ENCODE peak calls at places on chromosomes 11 and 22, in five cellular contexts. V, W, A, I and K are unnamed samples.

GRCh38 chr11:17179972-17180371 is 27.8 kb downstream of the PIK3C2A start:
- DNase-seq in V (no peak), W (no peak), A (no peak), I (no peak), K (no peak)

GRCh38 chr11:117554601-117555333 is 227.1 kb downstream of the CEP164 start:
- DNase-seq in V (no peak), W (no peak), A (no peak), I (no peak), K (no peak)

GRCh38 chr11:28153586-28153985 is 45.4 kb downstream of the METTL15 start:
- DNase-seq in V (no peak), W (no peak), A (no peak), I (no peak), K (no peak)

GRCh38 chr22:41256254-41256897 is 15.6 kb upstream of the CHADL start:
- DNase-seq in V (no peak), W (no peak), A (no peak), I (no peak), K (no peak)

GRCh38 chr11:120877746-120878365 is 146.0 kb upstream of the TBCEL start:
- DNase-seq in V (no peak), W (no peak), A (no peak), I (no peak), K (no peak)

GRCh38 chr11:117730256-117730800 is 66.7 kb downstream of the DSCAML1 start:
- DNase-seq in V (no peak), W (no peak), A (no peak), I (no peak), K (no peak)

GRCh38 chr11:32830413-32830738 is 649 bp downstream of the PRRG4 start:
- DNase-seq in V (no peak), W (peak), A (peak), I (peak), K (peak)

GRCh38 chr11:27720277-27720830 is 20.1 kb upstream of the BDNF start:
- DNase-seq in V (no peak), W (no peak), A (peak), I (no peak), K (no peak)

GRCh38 chr11:35619754-35620640 is 1.7 kb downstream of the FJX1 start:
- DNase-seq in V (peak), W (peak), A (peak), I (no peak), K (no peak)

GRCh38 chr11:9527481-9528140 is 45.9 kb upstream of the WEE1 start:
- DNase-seq in V (peak), W (no peak), A (no peak), I (no peak), K (peak)

GRCh38 chr11:19558189-19558986 is 154.2 kb upstream of the NAV2 start:
- DNase-seq in V (no peak), W (no peak), A (no peak), I (no peak), K (no peak)

GRCh38 chr11:126734752-126735151 is 265.8 kb downstream of the KIRREL3 start:
- DNase-seq in V (no peak), W (no peak), A (no peak), I (no peak), K (no peak)

GRCh38 chr11:83272627-83273026 is 13.5 kb downstream of the CCDC90B start:
- DNase-seq in V (no peak), W (no peak), A (no peak), I (no peak), K (no peak)

GRCh38 chr11:65420506-65421203 is 1.9 kb upstream of the NEAT1 start:
- DNase-seq in V (no peak), W (no peak), A (peak), I (no peak), K (no peak)

GRCh38 chr11:57308426-57309060 is 16.2 kb downstream of the TNKS1BP1 start:
- DNase-seq in V (no peak), W (no peak), A (no peak), I (no peak), K (no peak)

GRCh38 chr22:22072169-22072836 is 89.7 kb upstream of the TOP3B start:
- DNase-seq in V (no peak), W (no peak), A (no peak), I (no peak), K (no peak)

GRCh38 chr11:77602385-77603105 is 12.8 kb downstream of the AQP11 start:
- DNase-seq in V (no peak), W (peak), A (no peak), I (no peak), K (no peak)

GRCh38 chr22:42300286-42301071 is 30.0 kb upstream of the TCF20 start:
- DNase-seq in V (no peak), W (no peak), A (peak), I (no peak), K (no peak)

GRCh38 chr11:100687630-100688395 is 725 bp downstream of the ARHGAP42 start:
- DNase-seq in V (peak), W (peak), A (peak), I (no peak), K (peak)

GRCh38 chr11:76577199-76577920 is 93.2 kb downstream of the LRRC32 start:
- DNase-seq in V (peak), W (no peak), A (peak), I (no peak), K (no peak)

GRCh38 chr11:128701086-128701485 is 7.2 kb downstream of the FLI1 start:
- DNase-seq in V (no peak), W (no peak), A (no peak), I (no peak), K (no peak)

DNA sequence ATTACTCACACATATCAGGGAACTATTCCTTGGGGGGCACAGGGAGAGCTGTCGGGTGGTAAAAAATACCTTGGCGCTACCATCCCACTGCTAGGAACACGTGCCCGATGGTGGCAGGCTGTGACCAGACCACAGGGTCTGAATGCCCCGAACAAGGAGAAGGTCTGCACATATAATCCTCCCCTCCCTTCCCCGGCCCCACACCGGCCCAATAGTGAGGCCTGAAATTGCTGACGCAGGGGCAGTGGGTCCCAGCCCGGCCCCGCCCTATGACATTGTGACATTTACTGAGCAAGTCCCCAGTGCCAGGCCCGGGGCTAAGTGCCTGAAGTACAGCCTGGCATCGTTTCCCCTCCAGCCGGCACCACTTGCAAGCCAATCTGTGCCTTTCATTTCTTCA is 19.5 kb downstream of the MN1 start:
- DNase-seq in V (no peak), W (no peak), A (no peak), I (no peak), K (no peak)
- TF ChIP-seq POLR2A in V (no peak), W (no peak), A (no peak), I (no peak), K (no peak)

GRCh38 chr22:50250555-50251471 is at the start of gene HDAC10:
- DNase-seq in V (peak), W (peak), A (peak), I (peak), K (peak)

GRCh38 chr22:50253941-50254340 is 2.9 kb upstream of the HDAC10 start:
- DNase-seq in V (no peak), W (no peak), A (no peak), I (no peak), K (no peak)

GRCh38 chr22:50253046-50253580 is 2.0 kb upstream of the HDAC10 start:
- DNase-seq in V (no peak), W (no peak), A (no peak), I (no peak), K (no peak)

GRCh38 chr22:50251472-50252054 is 498 bp upstream of the HDAC10 start:
- DNase-seq in V (no peak), W (no peak), A (no peak), I (no peak), K (no peak)

GRCh38 chr22:50252081-50253045 is 1.3 kb upstream of the HDAC10 start:
- DNase-seq in V (peak), W (peak), A (peak), I (peak), K (peak)
- TF ChIP-seq POLR2AphosphoS5 in V (no peak), W (no peak), A (no peak), I (no peak), K (no peak)

GRCh38 chr22:23282089-23282501 is 101.8 kb downstream of the BCR start:
- DNase-seq in V (peak), W (no peak), A (peak), I (peak), K (peak)

GRCh38 chr22:23282516-23282915 is 102.2 kb downstream of the BCR start:
- DNase-seq in V (no peak), W (no peak), A (no peak), I (no peak), K (no peak)

GRCh38 chr22:23280356-23281052 is 100.2 kb downstream of the BCR start:
- DNase-seq in V (no peak), W (no peak), A (no peak), I (no peak), K (no peak)

GRCh38 chr22:23281053-23281405 is 100.7 kb downstream of the BCR start:
- DNase-seq in V (no peak), W (no peak), A (no peak), I (no peak), K (no peak)

DNA sequence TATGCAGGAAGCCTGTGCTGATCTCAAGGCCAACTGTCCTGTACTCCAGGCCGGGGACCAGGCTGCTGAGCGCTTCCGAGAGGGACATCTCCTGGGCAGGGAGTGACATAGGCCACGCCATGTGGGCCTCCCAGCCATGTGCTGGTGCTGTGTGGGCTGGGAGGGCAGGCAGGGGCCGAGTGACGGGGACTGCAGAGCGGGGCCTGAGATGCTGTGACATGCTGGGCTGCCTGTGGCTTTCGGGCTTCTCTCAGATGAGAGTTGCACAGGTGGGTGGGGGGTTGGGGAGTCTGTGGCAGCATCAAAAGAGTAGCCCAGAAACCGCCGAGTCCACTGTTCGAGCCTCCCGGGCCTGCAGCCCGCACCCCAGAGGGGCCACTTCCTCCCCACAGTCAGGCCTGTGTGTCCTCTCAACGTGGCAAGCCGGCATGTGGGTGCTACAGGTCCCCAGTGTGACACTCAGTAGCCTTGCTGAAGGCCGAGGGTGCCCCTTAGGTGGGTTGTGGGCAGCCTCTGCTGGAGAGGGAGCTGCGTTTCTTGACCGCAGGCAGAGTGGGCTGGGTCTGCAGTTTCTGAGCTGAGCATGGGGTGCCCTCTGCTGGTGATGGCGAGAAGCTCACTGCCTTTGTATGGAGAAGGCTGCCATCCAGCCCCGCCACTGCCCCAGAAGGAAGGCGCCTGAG is 101.2 kb downstream of the BCR start:
- DNase-seq in V (peak), W (peak), A (peak), I (peak), K (peak)
- H3K27ac ChIP-seq in V (peak), W (no peak), A (peak), I (peak), K (peak)

DNA sequence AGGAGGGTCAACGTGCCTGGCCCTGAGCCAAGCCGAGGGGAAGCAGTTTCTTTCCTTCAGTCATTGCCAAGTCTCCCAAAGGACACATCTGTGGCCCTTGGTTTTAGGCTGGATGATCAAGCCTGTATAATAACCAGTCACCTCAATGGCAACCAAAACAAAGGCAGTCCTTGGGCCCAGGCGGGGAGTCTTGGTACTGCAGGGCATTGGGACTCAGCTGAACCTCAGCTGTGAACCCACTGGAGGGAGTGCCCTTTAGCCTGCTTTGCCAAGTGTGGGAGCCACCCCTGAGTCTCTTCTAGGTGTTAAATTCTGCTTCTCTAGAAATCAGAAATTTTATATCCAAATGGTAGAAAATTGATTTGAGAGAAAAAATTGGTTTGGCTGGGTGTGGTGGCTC is 36.9 kb downstream of the CPT1A start:
- DNase-seq in V (no peak), W (no peak), A (no peak), I (no peak), K (no peak)
- TF ChIP-seq POLR2A in V (no peak), W (no peak), A (no peak), I (no peak), K (no peak)

DNA sequence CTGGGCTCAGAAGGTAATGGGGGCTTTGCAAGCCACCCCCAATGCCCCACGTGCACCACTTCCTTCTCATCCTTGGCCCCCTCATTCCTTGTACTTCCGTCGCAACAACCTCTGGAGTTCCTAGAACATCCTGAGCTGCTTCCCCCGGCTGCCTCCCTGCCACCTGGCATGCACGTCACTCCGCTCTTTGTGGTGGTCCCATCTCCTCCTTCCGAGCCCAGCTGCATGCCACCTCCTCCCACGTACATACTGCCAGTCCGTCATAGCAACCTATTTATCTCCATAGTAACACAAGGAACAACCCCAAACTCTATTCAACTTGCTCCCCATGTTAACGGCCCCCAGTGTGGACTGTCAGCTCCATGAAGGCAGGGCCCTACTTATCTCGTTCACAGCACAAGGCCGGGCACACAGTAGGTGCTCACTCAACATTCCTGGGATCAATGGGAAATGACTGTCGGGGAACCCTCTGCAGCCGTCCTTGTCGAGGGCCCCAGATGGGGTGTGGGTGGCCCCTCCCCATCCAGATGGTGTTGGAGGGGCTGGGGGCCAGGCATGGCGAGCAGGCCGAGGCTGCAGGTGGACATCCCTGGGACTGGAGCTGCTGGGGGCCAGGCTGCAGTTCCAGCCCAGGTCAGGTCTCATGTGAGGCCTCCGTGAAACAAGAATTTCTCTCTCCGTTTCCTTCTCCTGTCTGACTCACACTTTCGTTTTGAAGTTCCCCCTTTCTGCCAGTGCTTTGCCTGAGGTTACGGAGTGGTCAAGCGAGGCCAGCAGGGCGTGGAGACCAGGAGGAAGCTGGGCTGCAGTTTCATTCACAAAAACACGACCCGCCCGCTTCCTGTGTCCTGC is 4.2 kb downstream of the MYEOV start:
- DNase-seq in V (peak), W (peak), A (peak), I (peak), K (peak)
- TF ChIP-seq POLR2AphosphoS5 in V (no peak), W (no peak), A (no peak), I (no peak), K (no peak)